ENCODE peak calls at places on chromosomes 12 and 14, in eight cellular contexts. One of them, this sample, is unnamed.

GRCh38 chr12:12482959-12483358 is 79.7 kb downstream of the DUSP16 start:
- DNase-seq in non-pigmented ciliary epithelial cell: no peak
- DNase-seq in NAMALWA: peak
- DNase-seq in stimulated activated CD4-positive, alpha-beta T cell treated with anti-CD3 and anti-CD28 coated beads, Interleukin-4, amount 100 ng/mL, for 24 hours: no peak
- DNase-seq in naive B cell: peak
- DNase-seq in GM23248: no peak
- DNase-seq in NCI-H510A: no peak
- DNase-seq in NCI-H460: no peak
- DNase-seq in this sample: no peak

GRCh38 chr14:68791078-68791983 is 1.5 kb downstream of the ZFP36L1 start:
- DNase-seq in non-pigmented ciliary epithelial cell: no peak
- DNase-seq in NAMALWA: no peak
- DNase-seq in stimulated activated CD4-positive, alpha-beta T cell treated with anti-CD3 and anti-CD28 coated beads, Interleukin-4, amount 100 ng/mL, for 24 hours: no peak
- DNase-seq in naive B cell: no peak
- DNase-seq in GM23248: peak
- DNase-seq in NCI-H510A: no peak
- DNase-seq in NCI-H460: no peak
- DNase-seq in this sample: peak

GRCh38 chr12:96902076-96902475 is 5.0 kb upstream of the NEDD1 start:
- DNase-seq in non-pigmented ciliary epithelial cell: no peak
- DNase-seq in NAMALWA: peak
- DNase-seq in stimulated activated CD4-positive, alpha-beta T cell treated with anti-CD3 and anti-CD28 coated beads, Interleukin-4, amount 100 ng/mL, for 24 hours: no peak
- DNase-seq in naive B cell: no peak
- DNase-seq in GM23248: no peak
- DNase-seq in NCI-H510A: no peak
- DNase-seq in NCI-H460: no peak
- DNase-seq in this sample: no peak

GRCh38 chr14:55245657-55246268 is 25.5 kb upstream of the FBXO34 start:
- DNase-seq in non-pigmented ciliary epithelial cell: no peak
- DNase-seq in NAMALWA: peak
- DNase-seq in stimulated activated CD4-positive, alpha-beta T cell treated with anti-CD3 and anti-CD28 coated beads, Interleukin-4, amount 100 ng/mL, for 24 hours: peak
- DNase-seq in naive B cell: peak
- DNase-seq in GM23248: peak
- DNase-seq in NCI-H510A: no peak
- DNase-seq in NCI-H460: peak
- DNase-seq in this sample: no peak

GRCh38 chr12:69097619-69098368 is 141.6 kb upstream of the CPSF6 start:
- DNase-seq in non-pigmented ciliary epithelial cell: no peak
- DNase-seq in NAMALWA: no peak
- DNase-seq in stimulated activated CD4-positive, alpha-beta T cell treated with anti-CD3 and anti-CD28 coated beads, Interleukin-4, amount 100 ng/mL, for 24 hours: no peak
- DNase-seq in naive B cell: no peak
- DNase-seq in GM23248: peak
- DNase-seq in NCI-H510A: no peak
- DNase-seq in NCI-H460: no peak
- DNase-seq in this sample: no peak

GRCh38 chr12:65725376-65725775 is 98.9 kb upstream of the HMGA2 start:
- DNase-seq in non-pigmented ciliary epithelial cell: no peak
- DNase-seq in NAMALWA: no peak
- DNase-seq in stimulated activated CD4-positive, alpha-beta T cell treated with anti-CD3 and anti-CD28 coated beads, Interleukin-4, amount 100 ng/mL, for 24 hours: no peak
- DNase-seq in naive B cell: no peak
- DNase-seq in GM23248: peak
- DNase-seq in NCI-H510A: no peak
- DNase-seq in NCI-H460: no peak
- DNase-seq in this sample: no peak

GRCh38 chr14:23569443-23570151 is 2.0 kb upstream of the AP1G2 start:
- DNase-seq in non-pigmented ciliary epithelial cell: no peak
- DNase-seq in NAMALWA: peak
- DNase-seq in stimulated activated CD4-positive, alpha-beta T cell treated with anti-CD3 and anti-CD28 coated beads, Interleukin-4, amount 100 ng/mL, for 24 hours: no peak
- DNase-seq in naive B cell: no peak
- DNase-seq in GM23248: peak
- DNase-seq in NCI-H510A: peak
- DNase-seq in NCI-H460: no peak
- DNase-seq in this sample: peak

GRCh38 chr14:97224016-97224415 is 426.8 kb downstream of the VRK1 start:
- DNase-seq in non-pigmented ciliary epithelial cell: no peak
- DNase-seq in NAMALWA: no peak
- DNase-seq in stimulated activated CD4-positive, alpha-beta T cell treated with anti-CD3 and anti-CD28 coated beads, Interleukin-4, amount 100 ng/mL, for 24 hours: no peak
- DNase-seq in naive B cell: no peak
- DNase-seq in GM23248: no peak
- DNase-seq in NCI-H510A: no peak
- DNase-seq in NCI-H460: no peak
- DNase-seq in this sample: no peak

This sample was measured in activated CD4-positive, alpha-beta memory T cell treated with anti-CD3 and anti-CD28 coated beads for 36 hours.